ENCODE peak calls at places on chromosomes 7 and 10, in six cellular contexts. G is AG20443; Y is HEK293T; E is stimulated activated CD8-positive, alpha-beta memory T cell treated with anti-CD3 and anti-CD28 coated beads, Interleukin-7, amount 100 ng/mL, for 1 hour; H is brain microvascular endothelial cell; K is neural progenitor cell. J is an unnamed sample.

GRCh38 chr7:2270495-2270894 is 28.5 kb downstream of the NUDT1 start:
- DNase-seq in G (no peak), Y (no peak), E (no peak), H (no peak), K (peak), J (no peak)

GRCh38 chr7:116393654-116394053 is 105.9 kb upstream of the CAV2 start:
- DNase-seq in G (no peak), Y (no peak), E (no peak), H (peak), K (no peak), J (no peak)

GRCh38 chr10:74799840-74800239 is 26.6 kb upstream of the KAT6B start:
- DNase-seq in G (no peak), Y (no peak), E (no peak), H (peak), K (no peak), J (no peak)

GRCh38 chr10:11020026-11020820 is 2.6 kb downstream of the CELF2 start:
- DNase-seq in G (no peak), Y (no peak), E (no peak), H (no peak), K (no peak), J (no peak)

GRCh38 chr7:66323114-66323513 is 118.0 kb downstream of the TPST1 start:
- DNase-seq in G (no peak), Y (no peak), E (no peak), H (no peak), K (no peak), J (no peak)

GRCh38 chr7:30598121-30598876 is 3.6 kb downstream of the GARS1 start:
- DNase-seq in G (no peak), Y (no peak), E (no peak), H (no peak), K (no peak), J (no peak)

GRCh38 chr10:16816142-16816541 is 1.1 kb downstream of the RSU1 start:
- DNase-seq in G (peak), Y (no peak), E (no peak), H (no peak), K (no peak), J (no peak)

GRCh38 chr7:25669954-25670841 is 441.9 kb upstream of the NPVF start:
- DNase-seq in G (no peak), Y (no peak), E (no peak), H (peak), K (no peak), J (no peak)

GRCh38 chr10:132107947-132108877 is 42.5 kb downstream of the JAKMIP3 start:
- DNase-seq in G (no peak), Y (no peak), E (no peak), H (no peak), K (no peak), J (no peak)

J was measured in nephron progenitor cell.